ENCODE peak calls at places on chromosomes 5 and 9, in seven cellular contexts. P is CD4-positive, CD25-positive, alpha-beta regulatory T cell; X is left ventricle myocardium superior; E is endothelial cell; J is EH; W is globus pallidus; K is SJSA1. Q is an unnamed sample.

GRCh38 chr9:94922098-94922607 is 195.7 kb downstream of the AOPEP start:
- DNase-seq in P (no peak), X (no peak), E (no peak), J (peak), W (no peak), K (peak), Q (peak)

GRCh38 chr5:116502097-116502496 is 72.5 kb downstream of the SEMA6A start:
- DNase-seq in P (no peak), X (no peak), E (no peak), J (no peak), W (no peak), K (no peak), Q (no peak)

GRCh38 chr9:109312783-109313182 is 8.1 kb downstream of the EPB41L4B start:
- DNase-seq in P (no peak), X (no peak), E (no peak), J (no peak), W (no peak), K (no peak), Q (no peak)

GRCh38 chr5:167061695-167062094 is 1229.8 kb upstream of the WWC1 start:
- DNase-seq in P (no peak), X (no peak), E (no peak), J (no peak), W (no peak), K (no peak), Q (no peak)

GRCh38 chr9:137691648-137692357 is 73.0 kb downstream of the EHMT1 start:
- DNase-seq in P (no peak), X (peak), E (no peak), J (no peak), W (peak), K (no peak), Q (no peak)

GRCh38 chr9:117718085-117718484 is 13.9 kb downstream of the TLR4 start:
- DNase-seq in P (no peak), X (no peak), E (no peak), J (peak), W (no peak), K (no peak), Q (no peak)

GRCh38 chr9:106310782-106311181 is 552.2 kb upstream of the ZNF462 start:
- DNase-seq in P (no peak), X (no peak), E (no peak), J (no peak), W (no peak), K (no peak), Q (no peak)

GRCh38 chr5:170538096-170538465 is 34.3 kb downstream of the KCNIP1 start:
- DNase-seq in P (no peak), X (no peak), E (no peak), J (no peak), W (no peak), K (no peak), Q (no peak)

GRCh38 chr5:171541380-171541779 is 121.9 kb downstream of the FGF18 start:
- DNase-seq in P (no peak), X (no peak), E (no peak), J (no peak), W (no peak), K (peak), Q (no peak)

GRCh38 chr9:134041649-134041962 is 16.3 kb downstream of the BRD3OS start:
- DNase-seq in P (no peak), X (peak), E (no peak), J (no peak), W (no peak), K (no peak), Q (no peak)

GRCh38 chr9:104758974-104759373 is 5.0 kb upstream of the NIPSNAP3B start:
- DNase-seq in P (no peak), X (no peak), E (no peak), J (no peak), W (no peak), K (no peak), Q (no peak)

GRCh38 chr5:18037718-18038117 is 403.5 kb downstream of the TAF11L14 start:
- DNase-seq in P (no peak), X (no peak), E (no peak), J (no peak), W (no peak), K (no peak), Q (no peak)

GRCh38 chr9:110521211-110521610 is 58.3 kb downstream of the SVEP1 start:
- DNase-seq in P (no peak), X (no peak), E (no peak), J (no peak), W (peak), K (no peak), Q (no peak)

GRCh38 chr5:179219661-179220620 is 125.3 kb downstream of the ADAMTS2 start:
- DNase-seq in P (no peak), X (no peak), E (no peak), J (no peak), W (no peak), K (no peak), Q (no peak)

GRCh38 chr5:134224905-134225779 is 731 bp downstream of the PPP2CA start:
- DNase-seq in P (peak), X (peak), E (peak), J (peak), W (peak), K (peak), Q (no peak)